ENCODE peak calls at places on chromosomes 16 and 17, in seven cellular contexts. One of them, this sample, is unnamed.

GRCh38 chr16:84416407-84417321 is 48.3 kb downstream of the ATP2C2 start:
- DNase-seq in progenitor cell of endocrine pancreas: no peak
- DNase-seq in choroid plexus epithelial cell: no peak
- DNase-seq in tibial artery: no peak
- DNase-seq in HL-60: no peak
- DNase-seq in cardiac fibroblast: no peak
- DNase-seq in nephron progenitor cell: peak; percentile 20
- DNase-seq in this sample: no peak

GRCh38 chr17:46157443-46158107 is 35.7 kb downstream of the KANSL1 start:
- DNase-seq in choroid plexus epithelial cell: peak; percentile 73
- DNase-seq in nephron progenitor cell: no peak
- DNase-seq in progenitor cell of endocrine pancreas: no peak
- DNase-seq in cardiac fibroblast: peak; percentile 76
- DNase-seq in HL-60: no peak
- DNase-seq in tibial artery: no peak
- DNase-seq in this sample: no peak

GRCh38 chr17:17683710-17684365 is 2.6 kb downstream of the RAI1 start:
- DNase-seq in choroid plexus epithelial cell: no peak
- DNase-seq in nephron progenitor cell: no peak
- DNase-seq in progenitor cell of endocrine pancreas: no peak
- DNase-seq in tibial artery: no peak
- DNase-seq in HL-60: no peak
- DNase-seq in cardiac fibroblast: no peak
- DNase-seq in this sample: no peak

GRCh38 chr16:457732-458400 is 32.4 kb downstream of the RAB11FIP3 start:
- DNase-seq in nephron progenitor cell: no peak
- DNase-seq in cardiac fibroblast: peak; percentile 53
- DNase-seq in tibial artery: no peak
- DNase-seq in progenitor cell of endocrine pancreas: no peak
- DNase-seq in choroid plexus epithelial cell: peak; percentile 39
- DNase-seq in HL-60: no peak
- DNase-seq in this sample: no peak

GRCh38 chr16:49700222-49700927 is 155.5 kb downstream of the ZNF423 start:
- DNase-seq in nephron progenitor cell: no peak
- DNase-seq in choroid plexus epithelial cell: peak; percentile 13
- DNase-seq in HL-60: no peak
- DNase-seq in tibial artery: peak; percentile 54
- DNase-seq in cardiac fibroblast: peak; percentile 92
- DNase-seq in progenitor cell of endocrine pancreas: no peak
- DNase-seq in this sample: no peak

GRCh38 chr17:2239882-2240430 is 63.6 kb downstream of the SMG6 start:
- DNase-seq in choroid plexus epithelial cell: peak; percentile 96
- DNase-seq in cardiac fibroblast: peak; percentile 83
- DNase-seq in progenitor cell of endocrine pancreas: no peak
- DNase-seq in HL-60: no peak
- DNase-seq in tibial artery: peak; percentile 79
- DNase-seq in nephron progenitor cell: no peak
- DNase-seq in this sample: no peak

GRCh38 chr16:4800290-4801041 is 2.0 kb downstream of the ROGDI start:
- DNase-seq in choroid plexus epithelial cell: no peak
- DNase-seq in cardiac fibroblast: no peak
- DNase-seq in nephron progenitor cell: peak; percentile 26
- DNase-seq in tibial artery: no peak
- DNase-seq in HL-60: peak; percentile 94
- DNase-seq in progenitor cell of endocrine pancreas: no peak
- DNase-seq in this sample: no peak

GRCh38 chr17:42275527-42276358 is 448 bp downstream of the STAT5B start:
- DNase-seq in cardiac fibroblast: peak; percentile 48
- DNase-seq in HL-60: no peak
- DNase-seq in tibial artery: no peak
- DNase-seq in choroid plexus epithelial cell: peak; percentile 52
- DNase-seq in progenitor cell of endocrine pancreas: peak; percentile 42
- DNase-seq in nephron progenitor cell: no peak
- DNase-seq in this sample: no peak

GRCh38 chr17:63446981-63447687 is 1.0 kb upstream of the CYB561 start:
- DNase-seq in tibial artery: peak; percentile 48
- DNase-seq in nephron progenitor cell: no peak
- DNase-seq in choroid plexus epithelial cell: no peak
- DNase-seq in HL-60: peak; percentile 30
- DNase-seq in cardiac fibroblast: peak; percentile 86
- DNase-seq in progenitor cell of endocrine pancreas: no peak
- DNase-seq in this sample: no peak

GRCh38 chr17:66255112-66255511 is 25.9 kb upstream of the APOH start:
- DNase-seq in nephron progenitor cell: no peak
- DNase-seq in cardiac fibroblast: peak; percentile 89
- DNase-seq in tibial artery: no peak
- DNase-seq in HL-60: peak; percentile 55
- DNase-seq in progenitor cell of endocrine pancreas: no peak
- DNase-seq in choroid plexus epithelial cell: peak; percentile 92
- DNase-seq in this sample: no peak

GRCh38 chr17:61775364-61775763 is 88.0 kb downstream of the BRIP1 start:
- DNase-seq in choroid plexus epithelial cell: no peak
- DNase-seq in HL-60: no peak
- DNase-seq in nephron progenitor cell: no peak
- DNase-seq in progenitor cell of endocrine pancreas: no peak
- DNase-seq in tibial artery: no peak
- DNase-seq in cardiac fibroblast: no peak
- DNase-seq in this sample: no peak

GRCh38 chr16:22186517-22186916 is 19.6 kb upstream of the EEF2K start:
- DNase-seq in HL-60: no peak
- DNase-seq in cardiac fibroblast: no peak
- DNase-seq in progenitor cell of endocrine pancreas: no peak
- DNase-seq in tibial artery: no peak
- DNase-seq in nephron progenitor cell: peak; percentile 27
- DNase-seq in choroid plexus epithelial cell: no peak
- DNase-seq in this sample: no peak

GRCh38 chr16:11448796-11449416 is 103.6 kb downstream of the RMI2 start:
- DNase-seq in tibial artery: no peak
- DNase-seq in progenitor cell of endocrine pancreas: no peak
- DNase-seq in cardiac fibroblast: no peak
- DNase-seq in choroid plexus epithelial cell: peak; percentile 1
- DNase-seq in HL-60: no peak
- DNase-seq in nephron progenitor cell: no peak
- DNase-seq in this sample: no peak

GRCh38 chr16:68040506-68041288 is 17.6 kb downstream of the DUS2 start:
- DNase-seq in HL-60: peak; percentile 91
- DNase-seq in progenitor cell of endocrine pancreas: peak; percentile 77
- DNase-seq in tibial artery: peak; percentile 77
- DNase-seq in nephron progenitor cell: peak; percentile 88
- DNase-seq in cardiac fibroblast: peak; percentile 69
- DNase-seq in choroid plexus epithelial cell: peak; percentile 65
- DNase-seq in this sample: peak; percentile 82

GRCh38 chr17:50462446-50462845 is 6.2 kb downstream of the CHAD start:
- DNase-seq in HL-60: no peak
- DNase-seq in cardiac fibroblast: no peak
- DNase-seq in tibial artery: no peak
- DNase-seq in choroid plexus epithelial cell: no peak
- DNase-seq in progenitor cell of endocrine pancreas: no peak
- DNase-seq in nephron progenitor cell: no peak
- DNase-seq in this sample: no peak

GRCh38 chr17:76378548-76379274 is 5.7 kb upstream of the SPHK1 start:
- DNase-seq in choroid plexus epithelial cell: no peak
- DNase-seq in HL-60: no peak
- DNase-seq in cardiac fibroblast: no peak
- DNase-seq in progenitor cell of endocrine pancreas: no peak
- DNase-seq in tibial artery: no peak
- DNase-seq in nephron progenitor cell: no peak
- DNase-seq in this sample: no peak

GRCh38 chr17:50953831-50954601 is 87.9 kb upstream of the TOB1 start:
- DNase-seq in cardiac fibroblast: peak; percentile 72
- DNase-seq in progenitor cell of endocrine pancreas: no peak
- DNase-seq in nephron progenitor cell: peak; percentile 63
- DNase-seq in HL-60: no peak
- DNase-seq in tibial artery: no peak
- DNase-seq in choroid plexus epithelial cell: peak; percentile 85
- DNase-seq in this sample: no peak

GRCh38 chr16:74100405-74101316 is 196.0 kb upstream of the PSMD7 start:
- DNase-seq in choroid plexus epithelial cell: no peak
- DNase-seq in tibial artery: no peak
- DNase-seq in nephron progenitor cell: no peak
- DNase-seq in HL-60: no peak
- DNase-seq in progenitor cell of endocrine pancreas: no peak
- DNase-seq in cardiac fibroblast: no peak
- DNase-seq in this sample: no peak

DNA sequence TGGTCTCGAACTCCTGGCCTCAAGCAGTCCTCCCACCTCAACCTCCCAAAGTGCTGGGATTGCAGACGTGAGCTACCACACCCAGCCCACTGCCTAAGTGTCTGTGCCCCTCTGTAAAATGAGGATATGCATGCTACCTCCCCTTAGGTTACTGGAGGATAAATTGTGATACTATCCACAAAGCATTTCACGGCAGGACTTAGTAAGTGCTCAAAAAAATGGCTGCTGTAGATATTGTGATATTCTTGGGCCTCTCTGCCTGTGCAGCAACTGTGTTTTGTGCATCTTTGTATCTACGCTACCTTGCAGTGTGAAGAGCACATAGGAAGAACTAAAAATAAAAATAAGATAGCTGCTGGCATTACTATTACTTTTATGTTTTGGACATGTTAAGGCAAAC is 1.9 kb upstream of the CASKIN1 start:
- DNase-seq in HL-60: no peak
- DNase-seq in progenitor cell of endocrine pancreas: no peak
- DNase-seq in cardiac fibroblast: no peak
- DNase-seq in tibial artery: no peak
- DNase-seq in choroid plexus epithelial cell: no peak
- DNase-seq in nephron progenitor cell: no peak
- DNase-seq in this sample: no peak
- TF ChIP-seq CTCF in HL-60: no peak
- TF ChIP-seq CTCF in progenitor cell of endocrine pancreas: no peak
- TF ChIP-seq CTCF in cardiac fibroblast: no peak
- TF ChIP-seq CTCF in tibial artery: no peak
- TF ChIP-seq CTCF in choroid plexus epithelial cell: no peak
- TF ChIP-seq CTCF in nephron progenitor cell: no peak
- TF ChIP-seq CTCF in this sample: no peak

DNA sequence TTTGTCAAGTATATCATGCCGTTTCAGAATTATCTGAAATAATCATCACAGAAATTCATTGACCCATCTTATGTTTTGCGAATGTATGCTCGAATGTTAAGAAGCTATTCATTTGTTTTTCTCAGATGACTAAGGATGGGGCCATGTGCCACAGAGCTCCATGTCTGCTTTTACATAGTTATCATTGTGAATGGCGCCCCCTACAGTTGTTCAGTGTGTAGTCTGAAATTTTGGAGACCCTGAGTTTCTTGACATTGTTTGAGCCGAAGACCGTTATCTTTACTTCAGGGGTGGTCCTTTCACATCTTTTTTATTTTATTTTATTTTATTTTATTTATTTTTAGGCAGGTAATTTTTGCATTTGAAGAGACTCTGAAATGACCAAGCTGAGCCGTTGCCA is 972.0 kb upstream of the RBFOX1 start:
- DNase-seq in progenitor cell of endocrine pancreas: no peak
- DNase-seq in choroid plexus epithelial cell: no peak
- DNase-seq in HL-60: no peak
- DNase-seq in tibial artery: no peak
- DNase-seq in cardiac fibroblast: no peak
- DNase-seq in nephron progenitor cell: no peak
- DNase-seq in this sample: no peak
- TF ChIP-seq CTCF in progenitor cell of endocrine pancreas: peak; percentile 33
- TF ChIP-seq CTCF in choroid plexus epithelial cell: no peak
- TF ChIP-seq CTCF in HL-60: no peak
- TF ChIP-seq CTCF in tibial artery: no peak
- TF ChIP-seq CTCF in cardiac fibroblast: no peak
- TF ChIP-seq CTCF in nephron progenitor cell: peak; percentile 24
- TF ChIP-seq CTCF in this sample: peak; percentile 10

DNA sequence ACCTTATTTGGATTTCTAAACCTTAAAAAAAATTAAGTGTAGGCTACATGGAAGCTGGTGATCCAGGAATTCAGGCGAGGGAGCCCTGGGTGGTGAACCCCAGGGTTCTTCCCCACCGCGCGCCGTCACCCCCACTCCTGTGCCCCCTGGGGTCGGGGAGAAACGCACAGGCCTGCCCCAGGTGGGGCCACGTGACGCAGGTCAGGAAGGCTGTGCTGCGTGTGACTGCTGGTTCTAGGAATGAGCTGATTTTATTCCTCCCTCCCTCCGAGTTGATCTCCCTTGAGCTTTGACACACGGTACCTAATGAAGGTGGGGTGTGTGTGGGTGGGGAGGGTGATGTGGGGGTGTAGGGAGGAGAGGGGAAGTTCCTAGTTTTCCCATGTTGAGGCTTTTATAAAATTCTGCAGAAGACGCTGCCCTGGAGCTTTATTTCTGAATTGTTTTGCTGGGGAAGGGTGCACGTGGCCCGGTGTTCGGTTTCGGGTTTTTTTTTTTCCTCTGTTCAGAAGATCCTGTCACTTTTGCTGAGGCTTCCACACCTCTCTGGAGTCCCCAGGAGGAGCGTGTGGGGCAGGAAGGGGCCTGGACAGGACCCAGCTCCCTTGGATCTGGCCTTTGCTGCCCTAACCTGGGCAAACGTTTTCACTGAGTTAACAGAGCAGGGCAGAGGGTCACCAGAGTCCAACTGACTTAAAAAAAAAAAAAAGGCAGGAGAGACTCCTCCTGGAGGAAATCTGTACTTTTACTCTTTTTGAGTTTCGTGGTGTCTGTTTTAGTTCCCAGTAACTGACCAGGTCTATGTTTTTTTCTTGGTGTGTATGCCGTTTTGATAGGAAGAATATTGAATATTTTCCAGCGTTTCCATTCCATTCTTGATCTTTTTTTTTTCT is 55.8 kb upstream of the GSE1 start:
- DNase-seq in tibial artery: no peak
- DNase-seq in progenitor cell of endocrine pancreas: no peak
- DNase-seq in HL-60: no peak
- DNase-seq in cardiac fibroblast: peak; percentile 34
- DNase-seq in nephron progenitor cell: no peak
- DNase-seq in choroid plexus epithelial cell: peak; percentile 20
- DNase-seq in this sample: no peak
- TF ChIP-seq CTCF in tibial artery: no peak
- TF ChIP-seq CTCF in progenitor cell of endocrine pancreas: no peak
- TF ChIP-seq CTCF in HL-60: no peak
- TF ChIP-seq CTCF in cardiac fibroblast: no peak
- TF ChIP-seq CTCF in nephron progenitor cell: no peak
- TF ChIP-seq CTCF in choroid plexus epithelial cell: peak; percentile 22
- TF ChIP-seq CTCF in this sample: no peak

GRCh38 chr17:37640016-37640415 is 3.2 kb downstream of the DDX52 start:
- DNase-seq in progenitor cell of endocrine pancreas: no peak
- DNase-seq in cardiac fibroblast: no peak
- DNase-seq in nephron progenitor cell: no peak
- DNase-seq in tibial artery: no peak
- DNase-seq in choroid plexus epithelial cell: no peak
- DNase-seq in HL-60: no peak
- DNase-seq in this sample: no peak

GRCh38 chr17:37642706-37643105 is 540 bp downstream of the DDX52 start:
- DNase-seq in choroid plexus epithelial cell: peak; percentile 61
- DNase-seq in HL-60: no peak
- DNase-seq in progenitor cell of endocrine pancreas: no peak
- DNase-seq in cardiac fibroblast: peak; percentile 42
- DNase-seq in nephron progenitor cell: no peak
- DNase-seq in tibial artery: no peak
- DNase-seq in this sample: no peak

GRCh38 chr17:37643829-37644228 is 583 bp upstream of the DDX52 start:
- DNase-seq in choroid plexus epithelial cell: no peak
- DNase-seq in nephron progenitor cell: no peak
- DNase-seq in cardiac fibroblast: peak; percentile 34
- DNase-seq in tibial artery: no peak
- DNase-seq in HL-60: no peak
- DNase-seq in progenitor cell of endocrine pancreas: no peak
- DNase-seq in this sample: no peak

GRCh38 chr17:37637956-37638355 is 5.3 kb downstream of the DDX52 start:
- DNase-seq in tibial artery: no peak
- DNase-seq in HL-60: no peak
- DNase-seq in cardiac fibroblast: no peak
- DNase-seq in choroid plexus epithelial cell: no peak
- DNase-seq in nephron progenitor cell: no peak
- DNase-seq in progenitor cell of endocrine pancreas: no peak
- DNase-seq in this sample: no peak

GRCh38 chr17:37643118-37643766 is at the start of gene DDX52:
- DNase-seq in progenitor cell of endocrine pancreas: peak; percentile 76
- DNase-seq in nephron progenitor cell: peak; percentile 90
- DNase-seq in choroid plexus epithelial cell: peak; percentile 93
- DNase-seq in HL-60: peak; percentile 88
- DNase-seq in cardiac fibroblast: peak; percentile 95
- DNase-seq in tibial artery: peak; percentile 94
- DNase-seq in this sample: peak; percentile 86
- TF ChIP-seq CTCF in progenitor cell of endocrine pancreas: no peak
- TF ChIP-seq CTCF in nephron progenitor cell: no peak
- TF ChIP-seq CTCF in choroid plexus epithelial cell: peak; percentile 9
- TF ChIP-seq CTCF in HL-60: no peak
- TF ChIP-seq CTCF in cardiac fibroblast: no peak
- TF ChIP-seq CTCF in tibial artery: no peak
- TF ChIP-seq CTCF in this sample: no peak